ENCODE peak calls at places on chromosomes 7 and 10, in six cellular contexts. N, X, S, M, H and O are unnamed samples.

GRCh38 chr7:17054206-17054605 is 172.4 kb upstream of the AGR3 start:
- DNase-seq in M (no peak), N (no peak), S (no peak), H (no peak), X (no peak), O (no peak)

GRCh38 chr7:74203157-74203556 is 6.6 kb upstream of the LAT2 start:
- DNase-seq in M (no peak), S (no peak), X (no peak), N (no peak), H (peak; percentile 21), O (no peak)

GRCh38 chr10:3763035-3763456 is 22.0 kb downstream of the KLF6 start:
- DNase-seq in X (no peak), M (no peak), H (no peak), S (no peak), N (no peak), O (no peak)

GRCh38 chr7:41478187-41478586 is 224.7 kb downstream of the INHBA start:
- DNase-seq in H (no peak), X (no peak), M (no peak), N (no peak), S (no peak), O (no peak)

GRCh38 chr7:111883241-111883640 is 320.9 kb upstream of the IMMP2L start:
- DNase-seq in H (no peak), M (no peak), N (no peak), S (no peak), X (no peak), O (no peak)

GRCh38 chr10:116767235-116767634 is 24.9 kb upstream of the HSPA12A start:
- DNase-seq in M (peak; percentile 58), H (peak; percentile 48), N (no peak), S (no peak), X (peak; percentile 22), O (no peak)

GRCh38 chr7:44912775-44913347 is 27.5 kb upstream of the PURB start:
- DNase-seq in S (no peak), X (no peak), H (no peak), M (no peak), N (no peak), O (no peak)

GRCh38 chr10:121595321-121595805 is 2.9 kb downstream of the FGFR2 start:
- DNase-seq in M (no peak), H (no peak), N (no peak), S (no peak), X (no peak), O (no peak)

GRCh38 chr10:121597504-121598241 is 571 bp downstream of the FGFR2 start:
- DNase-seq in M (peak; percentile 34), H (no peak), X (no peak), N (no peak), S (no peak), O (no peak)

GRCh38 chr10:132427071-132427771 is 30.2 kb downstream of the PWWP2B start:
- DNase-seq in X (no peak), M (no peak), H (no peak), S (no peak), N (no peak), O (no peak)

GRCh38 chr7:128408709-128409434 is 910 bp downstream of the IMPDH1 start:
- DNase-seq in M (peak; percentile 73), S (no peak), X (no peak), H (peak; percentile 73), N (no peak), O (no peak)

GRCh38 chr10:99337261-99337905 is 8.2 kb downstream of the CNNM1 start:
- DNase-seq in N (no peak), S (no peak), H (no peak), M (no peak), X (no peak), O (no peak)

GRCh38 chr10:71278691-71279588 is 40.1 kb upstream of the SLC29A3 start:
- DNase-seq in N (no peak), X (no peak), M (no peak), S (no peak), H (no peak), O (no peak)

GRCh38 chr10:124651402-124651887 is 92.7 kb downstream of the FAM53B start:
- DNase-seq in S (no peak), H (no peak), N (no peak), X (no peak), M (no peak), O (no peak)

GRCh38 chr10:86004310-86004709 is 362.3 kb downstream of the GRID1 start:
- DNase-seq in M (no peak), X (no peak), H (no peak), S (no peak), N (no peak), O (no peak)

GRCh38 chr7:84722734-84723133 is 464.1 kb downstream of the SEMA3D start:
- DNase-seq in H (no peak), X (no peak), N (no peak), M (no peak), S (no peak), O (no peak)

GRCh38 chr10:132707776-132708171 is 78.2 kb downstream of the NKX6-2 start:
- DNase-seq in M (no peak), X (no peak), H (peak; percentile 51), S (no peak), N (no peak), O (no peak)

GRCh38 chr7:28312973-28313372 is 99.3 kb upstream of the CREB5 start:
- DNase-seq in X (no peak), N (no peak), H (no peak), M (no peak), S (no peak), O (no peak)

GRCh38 chr10:90138844-90139243 is 437.5 kb downstream of the KIF20B start:
- DNase-seq in X (no peak), M (no peak), S (peak; percentile 47), H (no peak), N (no peak), O (no peak)

GRCh38 chr10:101135151-101136006 is 4.3 kb downstream of the TLX1 start:
- DNase-seq in N (no peak), S (no peak), X (no peak), M (no peak), H (no peak), O (no peak)

GRCh38 chr10:101134299-101135127 is 3.4 kb downstream of the TLX1 start:
- DNase-seq in M (no peak), X (no peak), N (no peak), H (no peak), S (no peak), O (no peak)

GRCh38 chr10:101131962-101132635 is 999 bp downstream of the TLX1 start:
- DNase-seq in N (no peak), X (no peak), S (no peak), M (no peak), H (no peak), O (no peak)

GRCh38 chr10:101132636-101133473 is 1.8 kb downstream of the TLX1 start:
- DNase-seq in N (no peak), X (no peak), S (no peak), H (no peak), M (no peak), O (no peak)

GRCh38 chr10:101133489-101134298 is 2.6 kb downstream of the TLX1 start:
- DNase-seq in X (no peak), M (no peak), N (no peak), S (no peak), H (no peak), O (no peak)
- H3K4me3 ChIP-seq in X (no peak overlapping the region), M (no peak overlapping the region), N (no peak overlapping the region), S (no peak overlapping the region), H (no peak overlapping the region), O (no peak overlapping the region)

GRCh38 chr10:50384238-50384637 is 132.9 kb upstream of the ASAH2 start:
- DNase-seq in H (no peak), X (no peak), N (no peak), M (no peak), S (no peak), O (no peak)

GRCh38 chr10:50384839-50385238 is 133.5 kb upstream of the ASAH2 start:
- DNase-seq in X (no peak), N (no peak), S (no peak), H (no peak), M (no peak), O (no peak)

GRCh38 chr10:50382576-50383023 is 131.3 kb upstream of the ASAH2 start:
- DNase-seq in S (no peak), N (no peak), H (no peak), M (no peak), X (no peak), O (no peak)

GRCh38 chr10:50379652-50380051 is 128.3 kb upstream of the ASAH2 start:
- DNase-seq in M (no peak), X (no peak), H (no peak), S (no peak), N (no peak), O (peak; percentile 15)

GRCh38 chr10:50381637-50382036 is 130.3 kb upstream of the ASAH2 start:
- DNase-seq in H (no peak), N (no peak), S (no peak), M (no peak), X (no peak), O (no peak)
- TF ChIP-seq CTCF in H (no peak), N (no peak), S (no peak), M (no peak), X (no peak), O (no peak)

GRCh38 chr10:49177391-49178355 is 10.5 kb downstream of the TMEM273 start:
- DNase-seq in H (no peak), N (no peak), X (peak; percentile 48), M (no peak), S (no peak), O (no peak)
- H3K4me3 ChIP-seq in H (no peak overlapping the region), N (no peak overlapping the region), X (no peak overlapping the region), M (no peak overlapping the region), S (no peak overlapping the region), O (no peak overlapping the region)

GRCh38 chr7:18845700-18846099 is 271.7 kb downstream of the TWIST1 start:
- DNase-seq in N (no peak), M (no peak), H (no peak), S (no peak), X (no peak), O (no peak)

GRCh38 chr7:18846765-18847215 is 270.6 kb downstream of the TWIST1 start:
- DNase-seq in M (no peak), N (no peak), H (no peak), S (no peak), X (peak; percentile 79), O (no peak)

GRCh38 chr7:18849130-18849529 is 268.3 kb downstream of the TWIST1 start:
- DNase-seq in X (no peak), N (no peak), H (no peak), S (no peak), M (no peak), O (no peak)

GRCh38 chr7:18844735-18845134 is 272.7 kb downstream of the TWIST1 start:
- DNase-seq in H (no peak), N (no peak), X (no peak), S (no peak), M (no peak), O (no peak)

GRCh38 chr7:18843979-18844378 is 273.5 kb downstream of the TWIST1 start:
- DNase-seq in M (no peak), N (no peak), H (no peak), X (no peak), S (no peak), O (no peak)
- TF ChIP-seq CTCF in M (no peak), N (no peak), H (no peak), X (no peak), S (no peak), O (no peak)